ENCODE peak calls at places on chromosomes 5 and 9, in nine cellular contexts. C is SJSA1; Q is cardiac fibroblast; H is Peyer's patch; O is WTC11; U is HFFc6; K is iPS-NIHi11; B is neural progenitor cell; S is stimulated activated naive CD4-positive, alpha-beta T cell. M is an unnamed sample.
A peak's percentile ranks its signal among the peaks of the same experiment; 100 is the strongest.

GRCh38 chr5:178434016-178434761 is 156.0 kb downstream of the COL23A1 start:
- DNase-seq in C (no peak), Q (no peak), H (peak; percentile 34), O (no peak), U (no peak), K (no peak), B (no peak), S (no peak), M (no peak)

GRCh38 chr5:147539053-147539452 is 29.2 kb upstream of the DPYSL3 start:
- DNase-seq in C (peak; percentile 46), Q (peak; percentile 52), H (no peak), O (no peak), U (peak; percentile 37), K (no peak), B (no peak), S (no peak), M (no peak)

GRCh38 chr5:44536650-44537260 is 147.5 kb upstream of the FGF10 start:
- DNase-seq in C (peak; percentile 14), Q (peak; percentile 31), H (no peak), O (peak; percentile 39), U (peak; percentile 8), K (peak; percentile 72), B (peak; percentile 51), S (no peak), M (peak; percentile 57)

GRCh38 chr5:32571128-32571527 is 14.2 kb upstream of the SUB1 start:
- DNase-seq in C (no peak), Q (no peak), H (no peak), O (no peak), U (no peak), K (no peak), B (no peak), S (no peak), M (no peak)

GRCh38 chr5:119393746-119394145 is 37.9 kb downstream of the TNFAIP8 start:
- DNase-seq in C (no peak), Q (peak; percentile 34), H (no peak), O (no peak), U (peak; percentile 54), K (no peak), B (no peak), S (no peak), M (no peak)

GRCh38 chr5:149133795-149134777 is 7.2 kb upstream of the ABLIM3 start:
- DNase-seq in C (peak; percentile 93), Q (peak; percentile 76), H (no peak), O (no peak), U (peak; percentile 95), K (no peak), B (no peak), S (no peak), M (no peak)

GRCh38 chr9:89635007-89635742 is 30.4 kb downstream of the GADD45G start:
- DNase-seq in C (no peak), Q (peak; percentile 58), H (no peak), O (no peak), U (no peak), K (no peak), B (no peak), S (no peak), M (no peak)

GRCh38 chr9:134537891-134538520 is 103.6 kb upstream of the COL5A1 start:
- DNase-seq in C (no peak), Q (no peak), H (no peak), O (no peak), U (no peak), K (no peak), B (no peak), S (no peak), M (no peak)

GRCh38 chr9:115694014-115694413 is 459.6 kb upstream of the PAPPA start:
- DNase-seq in C (peak; percentile 19), Q (peak; percentile 96), H (no peak), O (peak; percentile 54), U (peak; percentile 86), K (peak; percentile 36), B (peak; percentile 73), S (no peak), M (peak; percentile 20)

GRCh38 chr5:59577485-59577884 is 316.0 kb downstream of the PDE4D start:
- DNase-seq in C (no peak), Q (no peak), H (no peak), O (no peak), U (no peak), K (no peak), B (no peak), S (no peak), M (no peak)

GRCh38 chr9:78678901-78679300 is 382.0 kb downstream of the PSAT1 start:
- DNase-seq in C (no peak), Q (no peak), H (no peak), O (no peak), U (no peak), K (no peak), B (no peak), S (no peak), M (no peak)

GRCh38 chr5:174755103-174755502 is 30.7 kb downstream of the MSX2 start:
- DNase-seq in C (no peak), Q (peak; percentile 14), H (no peak), O (no peak), U (no peak), K (no peak), B (peak; percentile 14), S (no peak), M (no peak)

GRCh38 chr5:165525268-165525667 is 2019.8 kb downstream of the MAT2B start:
- DNase-seq in C (no peak), Q (peak; percentile 52), H (no peak), O (no peak), U (no peak), K (no peak), B (no peak), S (no peak), M (no peak)

GRCh38 chr9:131120620-131121228 is 4.7 kb upstream of the NUP214 start:
- DNase-seq in C (no peak), Q (no peak), H (peak; percentile 31), O (no peak), U (no peak), K (no peak), B (no peak), S (no peak), M (no peak)

GRCh38 chr5:88734191-88734640 is 148.8 kb downstream of the MEF2C start:
- DNase-seq in C (no peak), Q (peak; percentile 7), H (peak; percentile 73), O (no peak), U (no peak), K (no peak), B (no peak), S (no peak), M (peak; percentile 94)

GRCh38 chr9:133523096-133523495 is 1.7 kb downstream of the MYMK start:
- DNase-seq in C (no peak), Q (no peak), H (no peak), O (no peak), U (no peak), K (no peak), B (no peak), S (no peak), M (no peak)

GRCh38 chr9:132489536-132489935 is 79.5 kb downstream of the CFAP77 start:
- DNase-seq in C (no peak), Q (no peak), H (no peak), O (no peak), U (no peak), K (no peak), B (no peak), S (no peak), M (no peak)

GRCh38 chr5:116494784-116495480 is 79.7 kb downstream of the SEMA6A start:
- DNase-seq in C (no peak), Q (no peak), H (no peak), O (no peak), U (no peak), K (peak; percentile 32), B (peak; percentile 29), S (no peak), M (no peak)

GRCh38 chr5:154193636-154194035 is 3.1 kb downstream of the GALNT10 start:
- DNase-seq in C (no peak), Q (no peak), H (no peak), O (no peak), U (peak; percentile 35), K (no peak), B (no peak), S (no peak), M (no peak)

GRCh38 chr9:18260527-18260926 is 213.4 kb upstream of the ADAMTSL1 start:
- DNase-seq in C (peak; percentile 18), Q (peak; percentile 73), H (no peak), O (no peak), U (no peak), K (no peak), B (no peak), S (no peak), M (no peak)

GRCh38 chr9:126326228-126327015 is at the start of gene MVB12B:
- DNase-seq in C (no peak), Q (peak; percentile 37), H (peak; percentile 63), O (peak; percentile 49), U (no peak), K (peak; percentile 88), B (peak; percentile 86), S (peak; percentile 47), M (peak; percentile 23)

GRCh38 chr5:151313357-151313756 is 9.8 kb upstream of the SLC36A3 start:
- DNase-seq in C (no peak), Q (no peak), H (no peak), O (no peak), U (no peak), K (no peak), B (no peak), S (no peak), M (no peak)

GRCh38 chr9:100087218-100087617 is 11.6 kb downstream of the ERP44 start:
- DNase-seq in C (no peak), Q (peak; percentile 69), H (peak; percentile 52), O (no peak), U (no peak), K (no peak), B (no peak), S (no peak), M (peak; percentile 56)

GRCh38 chr9:68500457-68501158 is 40.1 kb downstream of the TMEM252 start:
- DNase-seq in C (peak; percentile 3), Q (no peak), H (no peak), O (no peak), U (peak; percentile 52), K (no peak), B (no peak), S (no peak), M (no peak)

M was measured in NAMALWA.